ENCODE peak calls at places on chromosome 15, in nine cellular contexts. K, Q, O, Z, W, H, L, E and C are unnamed samples.

GRCh38 chr15:59170295-59170881 is 36.3 kb upstream of the LDHAL6B start:
- DNase-seq in K (peak; percentile 22), Q (no peak), O (peak; percentile 54), Z (peak; percentile 37), W (peak; percentile 73), H (peak; percentile 93), L (peak; percentile 91), E (peak; percentile 63), C (no peak)

GRCh38 chr15:60006203-60006782 is 2.2 kb downstream of the FOXB1 start:
- DNase-seq in K (peak; percentile 88), Q (no peak), O (peak; percentile 79), Z (peak; percentile 32), W (no peak), H (no peak), L (no peak), E (no peak), C (no peak)

GRCh38 chr15:35852818-35853624 is 307.1 kb upstream of the DPH6 start:
- DNase-seq in K (no peak), Q (no peak), O (no peak), Z (no peak), W (no peak), H (no peak), L (no peak), E (no peak), C (no peak)

GRCh38 chr15:64527263-64527984 is 67.0 kb downstream of the ZNF609 start:
- DNase-seq in K (no peak), Q (peak; percentile 50), O (no peak), Z (peak; percentile 77), W (no peak), H (no peak), L (no peak), E (peak; percentile 77), C (no peak)

GRCh38 chr15:92864127-92864814 is 35.9 kb upstream of the CHD2 start:
- DNase-seq in K (no peak), Q (no peak), O (no peak), Z (no peak), W (no peak), H (no peak), L (no peak), E (no peak), C (peak; percentile 10)

GRCh38 chr15:82715003-82715402 is 5.3 kb upstream of the AP3B2 start:
- DNase-seq in K (no peak), Q (no peak), O (no peak), Z (no peak), W (no peak), H (no peak), L (no peak), E (no peak), C (no peak)

GRCh38 chr15:43513550-43513949 is 3.9 kb upstream of the MAP1A start:
- DNase-seq in K (no peak), Q (no peak), O (no peak), Z (peak; percentile 40), W (no peak), H (no peak), L (no peak), E (no peak), C (no peak)

GRCh38 chr15:91866971-91867372 is 13.5 kb downstream of the SLCO3A1 start:
- DNase-seq in K (no peak), Q (no peak), O (peak; percentile 41), Z (peak; percentile 36), W (no peak), H (peak; percentile 93), L (no peak), E (no peak), C (no peak)

GRCh38 chr15:41880156-41880877 is 13.5 kb downstream of the SPTBN5 start:
- DNase-seq in K (no peak), Q (no peak), O (no peak), Z (no peak), W (no peak), H (no peak), L (no peak), E (no peak), C (no peak)

GRCh38 chr15:62391565-62392262 is 226.6 kb upstream of the C2CD4B start:
- DNase-seq in K (peak; percentile 52), Q (peak; percentile 55), O (peak; percentile 75), Z (peak; percentile 60), W (no peak), H (peak; percentile 59), L (no peak), E (peak; percentile 51), C (peak; percentile 76)

GRCh38 chr15:22893881-22894280 is 55.4 kb downstream of the NIPA2 start:
- DNase-seq in K (no peak), Q (no peak), O (no peak), Z (no peak), W (no peak), H (no peak), L (no peak), E (no peak), C (no peak)

GRCh38 chr15:40308844-40309189 is 1.1 kb upstream of the PLCB2 start:
- DNase-seq in K (no peak), Q (no peak), O (peak; percentile 39), Z (no peak), W (no peak), H (no peak), L (no peak), E (no peak), C (no peak)

GRCh38 chr15:86231864-86232801 is 152.5 kb downstream of the AGBL1 start:
- DNase-seq in K (peak; percentile 67), Q (peak; percentile 25), O (peak; percentile 25), Z (peak; percentile 11), W (no peak), H (peak; percentile 10), L (no peak), E (peak; percentile 25), C (no peak)

GRCh38 chr15:81175496-81175895 is 21.2 kb upstream of the IL16 start:
- DNase-seq in K (no peak), Q (no peak), O (no peak), Z (no peak), W (no peak), H (no peak), L (no peak), E (no peak), C (no peak)

GRCh38 chr15:81176291-81176893 is 20.3 kb upstream of the IL16 start:
- DNase-seq in K (peak; percentile 21), Q (no peak), O (no peak), Z (no peak), W (no peak), H (peak; percentile 10), L (no peak), E (no peak), C (no peak)

GRCh38 chr15:81178365-81178764 is 18.3 kb upstream of the IL16 start:
- DNase-seq in K (no peak), Q (no peak), O (no peak), Z (no peak), W (no peak), H (no peak), L (no peak), E (no peak), C (no peak)

GRCh38 chr15:81174125-81174524 is 22.6 kb upstream of the IL16 start:
- DNase-seq in K (no peak), Q (no peak), O (no peak), Z (no peak), W (no peak), H (no peak), L (no peak), E (no peak), C (no peak)

DNA sequence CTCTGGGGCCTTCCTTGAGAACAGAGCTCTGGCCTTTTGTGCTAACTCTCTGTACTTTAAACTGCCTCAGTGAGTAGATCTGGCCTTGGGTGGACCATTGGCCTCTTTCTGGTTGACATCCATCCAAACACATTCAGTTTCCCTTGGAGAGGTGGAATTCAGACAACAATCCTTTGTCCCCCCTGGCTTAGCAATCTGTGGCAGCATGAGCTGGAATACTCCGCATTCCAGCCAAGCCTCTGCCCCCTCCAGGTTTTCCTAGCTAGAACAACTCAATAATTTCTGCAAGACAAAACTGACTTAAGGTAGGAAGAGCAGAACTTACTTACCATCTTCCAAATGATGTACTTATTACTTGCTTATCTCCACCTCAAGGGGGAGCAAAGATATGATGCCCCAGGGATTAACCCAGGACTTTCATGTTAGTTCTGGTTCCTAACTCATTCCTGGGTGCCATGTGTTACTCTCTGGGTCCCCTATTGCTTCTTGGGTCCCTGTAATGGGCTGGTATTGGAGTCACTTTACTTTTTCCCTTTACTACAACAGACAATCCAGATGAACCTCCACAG is 21.8 kb upstream of the IL16 start:
- DNase-seq in K (no peak), Q (no peak), O (no peak), Z (no peak), W (no peak), H (no peak), L (no peak), E (no peak), C (no peak)
- TF ChIP-seq CTCF in K (no peak), Q (no peak), O (no peak), Z (peak; percentile 5), W (no peak), H (no peak), L (peak; percentile 13), E (no peak), C (no peak)

DNA sequence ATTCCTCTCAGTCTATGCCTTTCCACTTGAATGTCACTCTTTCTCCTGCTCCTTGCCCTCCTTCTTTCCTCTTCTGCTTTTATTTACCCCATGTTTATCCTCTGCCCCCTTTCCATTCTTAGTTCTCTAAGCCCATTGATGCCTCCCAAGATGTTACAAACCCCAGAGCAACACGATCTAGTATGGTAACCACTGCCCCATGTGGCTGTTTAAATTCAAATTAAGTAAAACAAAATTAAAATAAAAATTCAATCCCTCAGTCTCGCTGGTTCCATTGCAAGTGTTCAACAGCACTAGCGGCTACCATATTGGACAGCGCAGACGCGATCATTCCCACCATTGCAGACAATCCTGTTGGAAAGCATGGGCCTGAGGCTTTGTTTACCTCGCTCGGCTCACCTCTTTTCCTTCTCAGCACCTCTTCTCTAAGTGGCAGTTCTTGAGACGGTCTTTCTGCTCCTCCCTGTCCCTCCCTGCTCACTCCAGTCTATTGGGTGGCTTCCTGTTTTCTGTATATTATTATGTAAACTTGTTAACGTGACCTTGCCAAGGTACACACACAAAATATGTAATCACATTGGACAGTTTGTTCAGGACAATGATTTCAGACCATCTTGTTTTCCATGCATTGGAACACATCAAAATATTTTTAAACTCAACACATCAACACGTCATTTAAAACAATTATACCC is 21.8 kb upstream of the CA12 start:
- DNase-seq in K (no peak), Q (no peak), O (no peak), Z (peak; percentile 20), W (no peak), H (no peak), L (no peak), E (no peak), C (no peak)
- TF ChIP-seq CTCF in K (no peak), Q (no peak), O (peak; percentile 0), Z (no peak), W (no peak), H (no peak), L (no peak), E (no peak), C (no peak)

DNA sequence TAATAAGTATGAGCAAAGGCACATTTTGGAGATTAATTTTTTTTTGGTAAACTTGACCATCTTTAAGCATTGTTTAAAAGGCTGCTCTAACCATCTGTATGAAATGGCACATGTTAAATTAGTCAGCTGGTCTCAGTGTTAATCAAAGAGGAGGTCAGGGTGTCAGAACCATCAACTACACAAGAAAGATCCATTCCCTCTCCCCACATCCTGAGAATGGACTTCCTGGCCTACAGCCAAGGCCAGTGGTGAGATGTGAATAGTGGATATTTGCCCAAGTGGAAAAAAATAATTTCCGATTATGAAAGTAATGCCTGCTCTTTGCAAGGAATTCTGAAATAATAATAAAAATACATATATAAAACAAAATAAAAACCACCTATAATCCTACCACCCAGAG is 641.7 kb downstream of the NR2F2 start:
- DNase-seq in K (no peak), Q (no peak), O (no peak), Z (no peak), W (no peak), H (no peak), L (no peak), E (no peak), C (no peak)
- TF ChIP-seq CTCF in K (no peak), Q (no peak), O (no peak), Z (no peak), W (no peak), H (no peak), L (no peak), E (no peak), C (no peak)

GRCh38 chr15:53739187-53739586 is 20.3 kb downstream of the WDR72 start:
- DNase-seq in K (no peak), Q (no peak), O (no peak), Z (no peak), W (no peak), H (no peak), L (no peak), E (no peak), C (no peak)
- TF ChIP-seq CTCF in K (no peak), Q (no peak), O (no peak), Z (no peak), W (no peak), H (no peak), L (no peak), E (no peak), C (no peak)